ENCODE peak calls at places on chromosomes 16 and 17, in six cellular contexts. One of them, this sample, is unnamed.

GRCh38 chr17:41689497-41690299 is 1.0 kb downstream of the EIF1 start:
- DNase-seq in GM23248: peak; percentile 75
- DNase-seq in activated naive CD4-positive, alpha-beta T cell treated with Interleukin-2 at 50 U/mL for 16 hours: peak; percentile 54
- DNase-seq in lower lobe of right lung: no peak
- DNase-seq in activated gamma-delta T cell: no peak
- DNase-seq in right atrium auricular region: no peak
- DNase-seq in this sample: peak; percentile 73

GRCh38 chr16:87570938-87571867 is 31.1 kb upstream of the JPH3 start:
- DNase-seq in GM23248: peak; percentile 85
- DNase-seq in activated naive CD4-positive, alpha-beta T cell treated with Interleukin-2 at 50 U/mL for 16 hours: no peak
- DNase-seq in lower lobe of right lung: peak; percentile 63
- DNase-seq in activated gamma-delta T cell: no peak
- DNase-seq in right atrium auricular region: peak; percentile 83
- DNase-seq in this sample: no peak

GRCh38 chr17:58402047-58402446 is 15.3 kb downstream of the RNF43 start:
- DNase-seq in GM23248: peak; percentile 55
- DNase-seq in activated naive CD4-positive, alpha-beta T cell treated with Interleukin-2 at 50 U/mL for 16 hours: no peak
- DNase-seq in lower lobe of right lung: no peak
- DNase-seq in activated gamma-delta T cell: no peak
- DNase-seq in right atrium auricular region: no peak
- DNase-seq in this sample: no peak

GRCh38 chr17:4530799-4531730 is 24.1 kb downstream of the MYBBP1A start:
- DNase-seq in GM23248: no peak
- DNase-seq in activated naive CD4-positive, alpha-beta T cell treated with Interleukin-2 at 50 U/mL for 16 hours: no peak
- DNase-seq in lower lobe of right lung: no peak
- DNase-seq in activated gamma-delta T cell: no peak
- DNase-seq in right atrium auricular region: no peak
- DNase-seq in this sample: no peak

GRCh38 chr16:10964039-10964890 is 19.9 kb downstream of the CLEC16A start:
- DNase-seq in GM23248: peak; percentile 91
- DNase-seq in activated naive CD4-positive, alpha-beta T cell treated with Interleukin-2 at 50 U/mL for 16 hours: peak; percentile 84
- DNase-seq in lower lobe of right lung: peak; percentile 87
- DNase-seq in activated gamma-delta T cell: peak; percentile 54
- DNase-seq in right atrium auricular region: peak; percentile 85
- DNase-seq in this sample: peak; percentile 72

GRCh38 chr16:87367556-87367955 is 16.0 kb downstream of the FBXO31 start:
- DNase-seq in GM23248: no peak
- DNase-seq in activated naive CD4-positive, alpha-beta T cell treated with Interleukin-2 at 50 U/mL for 16 hours: no peak
- DNase-seq in lower lobe of right lung: no peak
- DNase-seq in activated gamma-delta T cell: no peak
- DNase-seq in right atrium auricular region: no peak
- DNase-seq in this sample: no peak

GRCh38 chr16:9123871-9124270 is 32.4 kb downstream of the HAPSTR1 start:
- DNase-seq in GM23248: no peak
- DNase-seq in activated naive CD4-positive, alpha-beta T cell treated with Interleukin-2 at 50 U/mL for 16 hours: no peak
- DNase-seq in lower lobe of right lung: peak; percentile 86
- DNase-seq in activated gamma-delta T cell: no peak
- DNase-seq in right atrium auricular region: peak; percentile 64
- DNase-seq in this sample: no peak

GRCh38 chr16:79839851-79840321 is 239.3 kb upstream of the MAF start:
- DNase-seq in GM23248: no peak
- DNase-seq in activated naive CD4-positive, alpha-beta T cell treated with Interleukin-2 at 50 U/mL for 16 hours: no peak
- DNase-seq in lower lobe of right lung: no peak
- DNase-seq in activated gamma-delta T cell: no peak
- DNase-seq in right atrium auricular region: peak; percentile 64
- DNase-seq in this sample: no peak

GRCh38 chr16:10037771-10038170 is 144.5 kb downstream of the GRIN2A start:
- DNase-seq in GM23248: no peak
- DNase-seq in activated naive CD4-positive, alpha-beta T cell treated with Interleukin-2 at 50 U/mL for 16 hours: no peak
- DNase-seq in lower lobe of right lung: no peak
- DNase-seq in activated gamma-delta T cell: no peak
- DNase-seq in right atrium auricular region: no peak
- DNase-seq in this sample: no peak

GRCh38 chr17:16351831-16352230 is 1.4 kb downstream of the CENPV start:
- DNase-seq in GM23248: peak; percentile 72
- DNase-seq in activated naive CD4-positive, alpha-beta T cell treated with Interleukin-2 at 50 U/mL for 16 hours: no peak
- DNase-seq in lower lobe of right lung: no peak
- DNase-seq in activated gamma-delta T cell: no peak
- DNase-seq in right atrium auricular region: no peak
- DNase-seq in this sample: no peak

GRCh38 chr17:39653662-39654331 is 11.4 kb upstream of the TCAP start:
- DNase-seq in GM23248: peak; percentile 57
- DNase-seq in activated naive CD4-positive, alpha-beta T cell treated with Interleukin-2 at 50 U/mL for 16 hours: peak; percentile 80
- DNase-seq in lower lobe of right lung: peak; percentile 80
- DNase-seq in activated gamma-delta T cell: no peak
- DNase-seq in right atrium auricular region: no peak
- DNase-seq in this sample: peak; percentile 66

GRCh38 chr17:67638871-67639270 is 78.9 kb upstream of the NOL11 start:
- DNase-seq in GM23248: no peak
- DNase-seq in activated naive CD4-positive, alpha-beta T cell treated with Interleukin-2 at 50 U/mL for 16 hours: no peak
- DNase-seq in lower lobe of right lung: no peak
- DNase-seq in activated gamma-delta T cell: no peak
- DNase-seq in right atrium auricular region: no peak
- DNase-seq in this sample: no peak

GRCh38 chr17:63498621-63499195 is 21.8 kb downstream of the ACE start:
- DNase-seq in GM23248: peak; percentile 63
- DNase-seq in activated naive CD4-positive, alpha-beta T cell treated with Interleukin-2 at 50 U/mL for 16 hours: no peak
- DNase-seq in lower lobe of right lung: no peak
- DNase-seq in activated gamma-delta T cell: no peak
- DNase-seq in right atrium auricular region: no peak
- DNase-seq in this sample: no peak

GRCh38 chr17:16853661-16854320 is 118.1 kb downstream of the TNFRSF13B start:
- DNase-seq in GM23248: no peak
- DNase-seq in activated naive CD4-positive, alpha-beta T cell treated with Interleukin-2 at 50 U/mL for 16 hours: no peak
- DNase-seq in lower lobe of right lung: peak; percentile 33
- DNase-seq in activated gamma-delta T cell: no peak
- DNase-seq in right atrium auricular region: no peak
- DNase-seq in this sample: no peak

GRCh38 chr17:75996665-75997590 is 3.7 kb upstream of the CDK3 start:
- DNase-seq in GM23248: peak; percentile 82
- DNase-seq in activated naive CD4-positive, alpha-beta T cell treated with Interleukin-2 at 50 U/mL for 16 hours: peak; percentile 42
- DNase-seq in lower lobe of right lung: peak; percentile 75
- DNase-seq in activated gamma-delta T cell: no peak
- DNase-seq in right atrium auricular region: no peak
- DNase-seq in this sample: peak; percentile 43

GRCh38 chr17:63151981-63152523 is 186.0 kb downstream of the TANC2 start:
- DNase-seq in GM23248: peak; percentile 57
- DNase-seq in activated naive CD4-positive, alpha-beta T cell treated with Interleukin-2 at 50 U/mL for 16 hours: no peak
- DNase-seq in lower lobe of right lung: no peak
- DNase-seq in activated gamma-delta T cell: no peak
- DNase-seq in right atrium auricular region: no peak
- DNase-seq in this sample: no peak

GRCh38 chr16:89378947-89379771 is 111.2 kb downstream of the ANKRD11 start:
- DNase-seq in GM23248: peak; percentile 73
- DNase-seq in activated naive CD4-positive, alpha-beta T cell treated with Interleukin-2 at 50 U/mL for 16 hours: no peak
- DNase-seq in lower lobe of right lung: no peak
- DNase-seq in activated gamma-delta T cell: no peak
- DNase-seq in right atrium auricular region: no peak
- DNase-seq in this sample: peak; percentile 49

GRCh38 chr16:58506241-58507194 is 6.6 kb downstream of the NDRG4 start:
- DNase-seq in GM23248: no peak
- DNase-seq in activated naive CD4-positive, alpha-beta T cell treated with Interleukin-2 at 50 U/mL for 16 hours: no peak
- DNase-seq in lower lobe of right lung: peak; percentile 41
- DNase-seq in activated gamma-delta T cell: no peak
- DNase-seq in right atrium auricular region: no peak
- DNase-seq in this sample: no peak

GRCh38 chr17:7502171-7502847 is 18.1 kb downstream of the POLR2A start:
- DNase-seq in GM23248: no peak
- DNase-seq in activated naive CD4-positive, alpha-beta T cell treated with Interleukin-2 at 50 U/mL for 16 hours: no peak
- DNase-seq in lower lobe of right lung: no peak
- DNase-seq in activated gamma-delta T cell: no peak
- DNase-seq in right atrium auricular region: no peak
- DNase-seq in this sample: no peak

GRCh38 chr17:8837438-8838075 is 29.9 kb downstream of the PIK3R6 start:
- DNase-seq in GM23248: no peak
- DNase-seq in activated naive CD4-positive, alpha-beta T cell treated with Interleukin-2 at 50 U/mL for 16 hours: no peak
- DNase-seq in lower lobe of right lung: no peak
- DNase-seq in activated gamma-delta T cell: no peak
- DNase-seq in right atrium auricular region: peak; percentile 42
- DNase-seq in this sample: no peak

GRCh38 chr17:60330731-60331130 is 61.2 kb downstream of the USP32 start:
- DNase-seq in GM23248: no peak
- DNase-seq in activated naive CD4-positive, alpha-beta T cell treated with Interleukin-2 at 50 U/mL for 16 hours: no peak
- DNase-seq in lower lobe of right lung: no peak
- DNase-seq in activated gamma-delta T cell: no peak
- DNase-seq in right atrium auricular region: no peak
- DNase-seq in this sample: no peak

GRCh38 chr16:787261-787966 is 767 bp downstream of the RPUSD1 start:
- DNase-seq in GM23248: peak; percentile 43
- DNase-seq in activated naive CD4-positive, alpha-beta T cell treated with Interleukin-2 at 50 U/mL for 16 hours: no peak
- DNase-seq in lower lobe of right lung: peak; percentile 60
- DNase-seq in activated gamma-delta T cell: no peak
- DNase-seq in right atrium auricular region: no peak
- DNase-seq in this sample: no peak

GRCh38 chr17:78014651-78015050 is 56.1 kb downstream of the TNRC6C start:
- DNase-seq in GM23248: no peak
- DNase-seq in activated naive CD4-positive, alpha-beta T cell treated with Interleukin-2 at 50 U/mL for 16 hours: no peak
- DNase-seq in lower lobe of right lung: no peak
- DNase-seq in activated gamma-delta T cell: no peak
- DNase-seq in right atrium auricular region: no peak
- DNase-seq in this sample: no peak

GRCh38 chr17:61259360-61259759 is 140.3 kb upstream of the TBX2 start:
- DNase-seq in GM23248: no peak
- DNase-seq in activated naive CD4-positive, alpha-beta T cell treated with Interleukin-2 at 50 U/mL for 16 hours: no peak
- DNase-seq in lower lobe of right lung: no peak
- DNase-seq in activated gamma-delta T cell: no peak
- DNase-seq in right atrium auricular region: no peak
- DNase-seq in this sample: no peak

GRCh38 chr16:4415538-4416199 is 727 bp downstream of the CORO7 start:
- DNase-seq in GM23248: peak; percentile 62
- DNase-seq in activated naive CD4-positive, alpha-beta T cell treated with Interleukin-2 at 50 U/mL for 16 hours: peak; percentile 64
- DNase-seq in lower lobe of right lung: peak; percentile 81
- DNase-seq in activated gamma-delta T cell: peak; percentile 53
- DNase-seq in right atrium auricular region: no peak
- DNase-seq in this sample: peak; percentile 44

GRCh38 chr17:5661486-5662125 is 77.3 kb upstream of the NLRP1 start:
- DNase-seq in GM23248: no peak
- DNase-seq in activated naive CD4-positive, alpha-beta T cell treated with Interleukin-2 at 50 U/mL for 16 hours: no peak
- DNase-seq in lower lobe of right lung: no peak
- DNase-seq in activated gamma-delta T cell: no peak
- DNase-seq in right atrium auricular region: no peak
- DNase-seq in this sample: no peak

This sample was measured in ACHN.